ENCODE peak calls at places on chromosomes 6 and 20, in five cellular contexts. Q is endothelial cell, Z is body of pancreas, O is fibroblast of lung, D is progenitor cell of endocrine pancreas. U is an unnamed sample.
A peak's percentile ranks its signal among the peaks of the same experiment; 100 is the strongest.

GRCh38 chr20:5172167-5172586 is 45.4 kb downstream of the CDS2 start:
- DNase-seq in Q (no peak), Z (no peak), O (no peak), D (no peak), U (no peak)

GRCh38 chr6:137134483-137134882 is 39.0 kb downstream of the IL22RA2 start:
- DNase-seq in Q (no peak), Z (no peak), O (no peak), D (no peak), U (no peak)

GRCh38 chr6:43451939-43452338 is 3.4 kb downstream of the DLK2 start:
- DNase-seq in Q (no peak), Z (no peak), O (no peak), D (no peak), U (no peak)

GRCh38 chr20:21096321-21097043 is 9.7 kb downstream of the LINC00237 start:
- DNase-seq in Q (peak; percentile 37), Z (no peak), O (no peak), D (no peak), U (no peak)

GRCh38 chr6:72464791-72465691 is 156.8 kb upstream of the KCNQ5 start:
- DNase-seq in Q (no peak), Z (peak; percentile 65), O (peak; percentile 89), D (no peak), U (peak; percentile 49)

GRCh38 chr6:148746363-148747144 is at the start of gene UST:
- DNase-seq in Q (peak; percentile 76), Z (peak; percentile 92), O (peak; percentile 93), D (peak; percentile 48), U (peak; percentile 93)

GRCh38 chr6:47587503-47587902 is 109.9 kb downstream of the CD2AP start:
- DNase-seq in Q (no peak), Z (no peak), O (peak; percentile 62), D (no peak), U (no peak)

GRCh38 chr20:17912916-17913315 is 55.7 kb downstream of the SNX5 start:
- DNase-seq in Q (no peak), Z (no peak), O (no peak), D (no peak), U (no peak)

GRCh38 chr20:1302578-1303541 is 26.1 kb downstream of the SDCBP2 start:
- DNase-seq in Q (no peak), Z (no peak), O (peak; percentile 23), D (no peak), U (no peak)

GRCh38 chr6:79334674-79335073 is 100.2 kb upstream of the HMGN3 start:
- DNase-seq in Q (no peak), Z (no peak), O (no peak), D (no peak), U (no peak)

GRCh38 chr6:18503588-18504231 is 116.6 kb downstream of the RNF144B start:
- DNase-seq in Q (peak; percentile 56), Z (peak; percentile 78), O (peak; percentile 70), D (peak; percentile 31), U (peak; percentile 64)

GRCh38 chr20:59749293-59749680 is 144.9 kb downstream of the PHACTR3 start:
- DNase-seq in Q (no peak), Z (no peak), O (peak; percentile 58), D (no peak), U (no peak)

GRCh38 chr6:47230579-47230978 is 79.1 kb downstream of the TNFRSF21 start:
- DNase-seq in Q (no peak), Z (peak; percentile 32), O (no peak), D (no peak), U (no peak)

GRCh38 chr6:9851541-9852380 is 563.1 kb downstream of the TFAP2A start:
- DNase-seq in Q (no peak), Z (no peak), O (peak; percentile 19), D (no peak), U (peak; percentile 4)

GRCh38 chr6:36197739-36198221 is 1.2 kb downstream of the BRPF3 start:
- DNase-seq in Q (no peak), Z (no peak), O (no peak), D (no peak), U (no peak)

GRCh38 chr6:160945516-160946177 is 45.9 kb upstream of the MAP3K4 start:
- DNase-seq in Q (no peak), Z (no peak), O (no peak), D (no peak), U (no peak)

GRCh38 chr6:26175428-26176181 is 88.4 kb downstream of the HFE start:
- DNase-seq in Q (peak; percentile 53), Z (no peak), O (peak; percentile 66), D (no peak), U (peak; percentile 58)

GRCh38 chr20:64111841-64112641 is 4.7 kb upstream of the NPBWR2 start:
- DNase-seq in Q (no peak), Z (no peak), O (no peak), D (no peak), U (no peak)

GRCh38 chr6:152099816-152100618 is 292.5 kb downstream of the ESR1 start:
- DNase-seq in Q (no peak), Z (peak; percentile 44), O (peak; percentile 40), D (no peak), U (no peak)

GRCh38 chr6:35798706-35799105 is 1.6 kb upstream of the CLPS start:
- DNase-seq in Q (no peak), Z (peak; percentile 65), O (no peak), D (no peak), U (no peak)

GRCh38 chr6:66199146-66199545 is 492.1 kb upstream of the EYS start:
- DNase-seq in Q (no peak), Z (no peak), O (peak; percentile 0), D (no peak), U (no peak)

GRCh38 chr6:113475392-113475791 is 381.8 kb upstream of the MARCKS start:
- DNase-seq in Q (no peak), Z (no peak), O (no peak), D (no peak), U (no peak)

GRCh38 chr20:43752561-43753301 is 25.9 kb upstream of the GTSF1L start:
- DNase-seq in Q (no peak), Z (peak; percentile 56), O (peak; percentile 98), D (no peak), U (peak; percentile 66)

GRCh38 chr6:41371461-41371991 is 36.1 kb downstream of the NCR2 start:
- DNase-seq in Q (peak; percentile 68), Z (peak; percentile 22), O (peak; percentile 68), D (peak; percentile 33), U (no peak)

GRCh38 chr6:1363298-1363697 is 26.1 kb upstream of the FOXF2 start:
- DNase-seq in Q (no peak), Z (no peak), O (no peak), D (no peak), U (no peak)

GRCh38 chr6:44487002-44487401 is 99.5 kb downstream of the CDC5L start:
- DNase-seq in Q (no peak), Z (no peak), O (no peak), D (no peak), U (no peak)

GRCh38 chr6:167669870-167670802 is 156.6 kb upstream of the AFDN start:
- DNase-seq in Q (no peak), Z (no peak), O (no peak), D (no peak), U (no peak)

GRCh38 chr6:157339432-157339831 is 16.1 kb upstream of the TMEM242 start:
- DNase-seq in Q (no peak), Z (no peak), O (no peak), D (no peak), U (no peak)
- TF ChIP-seq CTCF in Q (no peak), Z (no peak), O (no peak), D (no peak), U (no peak)

GRCh38 chr6:52691718-52692117 is 20.8 kb downstream of the TMEM14A start:
- DNase-seq in Q (no peak), Z (no peak), O (peak; percentile 18), D (no peak), U (no peak)
- TF ChIP-seq CTCF in Q (no peak), Z (peak; percentile 39), O (no peak), D (no peak), U (no peak)

DNA sequence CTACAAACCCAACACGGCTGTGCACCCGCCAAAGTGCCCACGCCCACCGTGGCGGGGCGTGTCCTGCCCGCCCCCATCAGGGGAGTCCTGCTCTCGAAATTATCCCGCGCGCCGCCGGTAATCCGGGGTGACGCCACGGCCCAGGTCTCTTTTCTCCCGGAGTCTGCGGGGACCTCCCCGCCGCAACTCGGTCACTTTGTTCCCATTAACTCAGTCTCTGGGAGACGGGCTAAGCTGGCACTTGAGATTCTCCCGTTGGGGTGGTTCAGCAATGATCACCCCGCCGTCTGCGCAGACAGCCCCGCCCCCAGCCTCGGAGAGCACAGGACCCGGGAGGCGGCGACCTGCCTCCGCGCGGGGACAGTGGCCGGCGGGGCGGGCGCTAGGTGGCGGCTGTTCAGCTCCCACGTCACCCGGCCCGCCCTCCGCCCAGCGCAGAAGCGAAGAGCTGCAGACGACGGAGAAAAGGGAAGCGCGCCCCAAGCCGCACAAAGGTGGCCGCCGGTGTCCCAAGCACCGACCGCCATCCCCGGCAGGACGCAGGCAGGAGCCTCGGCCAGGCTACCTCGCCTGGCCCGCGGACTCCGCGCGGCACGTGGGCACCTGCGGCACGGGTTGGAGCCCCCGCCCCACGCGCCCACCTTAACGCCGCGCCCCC is 31.5 kb downstream of the SF3B5 start:
- DNase-seq in Q (peak; percentile 60), Z (peak; percentile 93), O (peak; percentile 19), D (peak; percentile 77), U (no peak)
- TF ChIP-seq CTCF in Q (no peak), Z (peak; percentile 50), O (no peak), D (peak; percentile 43), U (peak; percentile 5)

GRCh38 chr6:106446287-106446885 is 85.9 kb downstream of the CRYBG1 start:
- DNase-seq in Q (no peak), Z (no peak), O (no peak), D (no peak), U (no peak)
- TF ChIP-seq CTCF in Q (peak; percentile 53), Z (peak; percentile 52), O (peak; percentile 40), D (peak; percentile 64), U (peak; percentile 24)

GRCh38 chr6:82257088-82257774 is 9.7 kb upstream of the IBTK start:
- DNase-seq in Q (no peak), Z (no peak), O (no peak), D (no peak), U (no peak)
- TF ChIP-seq CTCF in Q (no peak), Z (no peak), O (no peak), D (peak; percentile 24), U (no peak)

U was measured in HFF-Myc.